ENCODE peak calls at places on chromosome 22, in nine cellular contexts. P is pancreas; O is neuronal stem cell; S is colonic mucosa; L is CD4-positive, CD25-positive, alpha-beta regulatory T cell; J is lower lobe of right lung; T is psoas muscle; V is HCT116; K is H1. E is an unnamed sample. For H3K36me3, the result is how much of the 10 kb centered on the place peaks cover.

GRCh38 chr22:45271667-45272188 is 13.0 kb upstream of the UPK3A start:
- DNase-seq in T (peak), L (no peak), K (no peak), P (no peak), V (no peak), O (no peak), S (no peak), J (no peak), E (no peak)

GRCh38 chr22:10961043-10961860 is 4566.7 kb upstream of the OR11H1 start:
- DNase-seq in K (no peak), L (no peak), S (no peak), T (peak), V (no peak), P (no peak), J (peak), O (no peak), E (no peak)

GRCh38 chr22:46193898-46194310 is 43.6 kb downstream of the PPARA start:
- DNase-seq in T (no peak), V (no peak), L (no peak), O (no peak), S (peak), J (no peak), P (no peak), K (no peak), E (no peak)

GRCh38 chr22:20000246-20001081 is 16.2 kb downstream of the ARVCF start:
- DNase-seq in T (peak), V (no peak), L (no peak), K (no peak), O (no peak), P (no peak), J (no peak), S (no peak), E (no peak)

GRCh38 chr22:43159484-43160178 is 8.3 kb downstream of the TSPO start:
- DNase-seq in K (peak), O (no peak), T (peak), L (no peak), P (no peak), S (peak), V (no peak), J (no peak), E (no peak)

GRCh38 chr22:50733521-50734342 is 4.3 kb upstream of the ACR start:
- DNase-seq in K (peak), V (no peak), P (peak), T (peak), L (no peak), O (no peak), S (no peak), J (peak), E (no peak)

GRCh38 chr22:24450600-24450999 is 23.2 kb downstream of the ADORA2A start:
- DNase-seq in J (no peak), S (no peak), T (no peak), L (no peak), O (no peak), P (no peak), K (no peak), V (no peak), E (no peak)

GRCh38 chr22:18085188-18085587 is 7.4 kb downstream of the PEX26 start:
- DNase-seq in O (no peak), V (no peak), P (no peak), S (peak), L (no peak), K (no peak), J (no peak), T (no peak), E (no peak)

GRCh38 chr22:23217171-23218052 is 37.1 kb downstream of the BCR start:
- DNase-seq in S (no peak), V (no peak), L (no peak), K (no peak), J (peak), T (no peak), O (no peak), P (no peak), E (no peak)

GRCh38 chr22:48396091-48396784 is 1431.4 kb downstream of the BRD1 start:
- DNase-seq in S (no peak), J (no peak), V (no peak), P (no peak), T (no peak), K (peak), O (no peak), L (no peak), E (no peak)

GRCh38 chr22:44915441-44915840 is 94.4 kb downstream of the PHF21B start:
- DNase-seq in V (no peak), T (no peak), K (no peak), J (peak), O (no peak), L (no peak), S (no peak), P (no peak), E (no peak)

GRCh38 chr22:19871845-19872778 is 17.4 kb upstream of the GNB1L start:
- DNase-seq in O (no peak), P (no peak), L (no peak), T (no peak), S (peak), V (no peak), J (peak), K (peak), E (no peak)

GRCh38 chr22:43616645-43617044 is 195.5 kb downstream of the EFCAB6 start:
- DNase-seq in P (no peak), K (no peak), S (peak), L (no peak), V (no peak), J (no peak), T (no peak), O (no peak), E (no peak)

GRCh38 chr22:48667289-48667688 is 1160.4 kb downstream of the BRD1 start:
- DNase-seq in J (no peak), P (no peak), L (no peak), T (peak), V (no peak), S (no peak), O (no peak), K (no peak), E (no peak)

GRCh38 chr22:28029201-28029948 is 110.3 kb upstream of the PITPNB start:
- DNase-seq in K (peak), J (peak), O (no peak), L (no peak), T (peak), P (peak), S (peak), V (no peak), E (no peak)

GRCh38 chr22:20137671-20138416 is 6.2 kb downstream of the ZDHHC8 start:
- DNase-seq in J (no peak), L (no peak), S (no peak), V (no peak), P (no peak), K (no peak), O (no peak), T (no peak), E (no peak)

GRCh38 chr22:47597041-47597440 is 834.6 kb downstream of the TBC1D22A start:
- DNase-seq in T (no peak), O (no peak), K (no peak), P (no peak), J (no peak), V (no peak), L (no peak), S (no peak), E (no peak)

GRCh38 chr22:26650722-26651421 is 6.5 kb upstream of the MIAT start:
- DNase-seq in P (no peak), V (no peak), O (no peak), T (no peak), J (no peak), L (no peak), K (no peak), S (no peak), E (no peak)

GRCh38 chr22:17831527-17832251 is 57.4 kb upstream of the BID start:
- DNase-seq in T (peak), S (peak), K (no peak), L (no peak), J (no peak), V (no peak), O (no peak), P (no peak), E (no peak)

GRCh38 chr22:36322602-36322915 is 65.2 kb downstream of the MYH9 start:
- DNase-seq in S (no peak), K (no peak), T (no peak), P (no peak), V (no peak), L (no peak), O (no peak), J (no peak), E (no peak)

GRCh38 chr22:36324414-36324813 is 63.4 kb downstream of the MYH9 start:
- DNase-seq in P (no peak), T (no peak), K (no peak), L (no peak), J (no peak), V (no peak), O (no peak), S (no peak), E (no peak)

GRCh38 chr22:36323182-36323854 is 64.4 kb downstream of the MYH9 start:
- DNase-seq in S (no peak), V (no peak), O (no peak), T (no peak), J (peak), P (no peak), L (no peak), K (no peak), E (no peak)

GRCh38 chr22:36325163-36326031 is 62.4 kb downstream of the MYH9 start:
- DNase-seq in P (no peak), S (peak), T (peak), O (no peak), L (no peak), V (no peak), K (no peak), J (peak), E (no peak)

DNA sequence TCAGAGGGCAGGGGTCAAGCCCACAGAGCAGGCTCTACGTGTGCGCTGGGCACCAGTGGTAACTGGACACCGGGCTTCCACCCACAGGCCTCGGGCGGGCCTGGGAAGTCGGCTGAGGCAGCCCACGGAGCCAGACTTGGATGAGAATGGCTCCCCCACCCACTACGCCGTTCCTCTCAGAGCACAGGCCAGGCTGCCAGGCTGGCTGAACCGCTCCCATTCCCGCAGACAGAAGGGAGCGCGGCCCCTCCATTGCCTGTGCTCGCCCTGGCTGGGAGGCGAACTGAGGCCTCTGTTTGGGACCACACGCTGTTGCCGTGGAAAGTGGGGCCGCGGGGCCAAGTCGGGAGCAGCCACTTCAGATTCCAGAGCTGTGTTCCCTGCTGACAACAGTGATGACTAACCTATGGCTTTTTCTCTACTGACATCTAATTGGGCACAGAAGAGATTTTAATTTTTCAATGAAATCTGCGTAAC is 63.9 kb downstream of the MYH9 start:
- DNase-seq in K (no peak), T (no peak), V (no peak), O (no peak), P (no peak), L (no peak), J (no peak), S (no peak), E (no peak)
- H3K27ac ChIP-seq in K (peak), T (peak), V (no peak), O (peak), P (peak), L (no peak), J (peak), S (peak), E (peak)

DNA sequence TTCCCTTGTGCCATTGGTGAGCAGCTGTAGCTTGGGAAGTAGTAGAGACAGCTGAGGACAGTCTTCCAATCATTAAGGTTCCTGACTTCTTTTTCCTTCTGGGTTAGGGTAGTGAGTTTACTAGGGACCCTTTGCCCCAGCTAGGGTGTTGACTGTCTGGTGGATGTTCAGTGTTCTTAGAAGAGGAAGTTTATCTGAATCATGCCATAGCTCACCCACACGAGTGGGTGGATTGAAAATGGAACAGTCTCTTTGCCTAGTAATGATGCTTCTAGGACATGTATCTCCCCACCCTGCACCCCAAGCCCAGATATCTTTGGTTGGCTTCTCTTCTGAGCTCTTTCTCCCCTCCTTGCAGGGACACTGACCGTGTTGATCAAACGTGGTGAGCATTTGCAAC is 57.2 kb upstream of the HORMAD2 start:
- DNase-seq in L (no peak), J (no peak), O (no peak), V (no peak), K (no peak), T (no peak), S (no peak), P (no peak), E (no peak)
- H3K36me3 ChIP-seq in L (half or more), J (half or more), O (half or more), V (under half), K (under half), T (under half), S (under half), P (under half), E (under half)

GRCh38 chr22:40463727-40464126 is 93.3 kb downstream of the SGSM3 start:
- DNase-seq in O (no peak), J (no peak), S (no peak), V (no peak), P (no peak), T (no peak), L (peak), K (no peak), E (no peak)

GRCh38 chr22:40466976-40467375 is 96.6 kb downstream of the SGSM3 start:
- DNase-seq in T (no peak), K (no peak), S (no peak), L (no peak), P (no peak), O (no peak), J (no peak), V (no peak), E (no peak)

GRCh38 chr22:40462195-40462988 is 92.0 kb downstream of the SGSM3 start:
- DNase-seq in O (no peak), V (no peak), J (no peak), S (no peak), K (no peak), T (no peak), P (no peak), L (no peak), E (no peak)

GRCh38 chr22:40463017-40463631 is 92.7 kb downstream of the SGSM3 start:
- DNase-seq in K (no peak), J (no peak), O (no peak), T (no peak), P (no peak), V (no peak), S (peak), L (peak), E (no peak)
- H3K4me3 ChIP-seq in K (no peak), J (peak), O (no peak), T (peak), P (no peak), V (no peak), S (peak), L (peak), E (no peak)

GRCh38 chr22:41305646-41306045 is 4.3 kb downstream of the ZC3H7B start:
- DNase-seq in O (no peak), T (peak), V (no peak), K (no peak), J (no peak), P (no peak), S (no peak), L (no peak), E (no peak)

GRCh38 chr22:41300661-41301060 is 664 bp upstream of the ZC3H7B start:
- DNase-seq in J (no peak), O (no peak), P (no peak), S (no peak), V (no peak), T (no peak), K (no peak), L (no peak), E (no peak)

GRCh38 chr22:41296826-41297667 is 4.3 kb upstream of the ZC3H7B start:
- DNase-seq in L (no peak), P (no peak), T (no peak), J (no peak), O (no peak), S (no peak), K (no peak), V (no peak), E (no peak)

GRCh38 chr22:41301085-41302015 is at the start of gene ZC3H7B:
- DNase-seq in S (peak), J (peak), T (peak), V (no peak), P (peak), K (peak), L (peak), O (peak), E (no peak)

DNA sequence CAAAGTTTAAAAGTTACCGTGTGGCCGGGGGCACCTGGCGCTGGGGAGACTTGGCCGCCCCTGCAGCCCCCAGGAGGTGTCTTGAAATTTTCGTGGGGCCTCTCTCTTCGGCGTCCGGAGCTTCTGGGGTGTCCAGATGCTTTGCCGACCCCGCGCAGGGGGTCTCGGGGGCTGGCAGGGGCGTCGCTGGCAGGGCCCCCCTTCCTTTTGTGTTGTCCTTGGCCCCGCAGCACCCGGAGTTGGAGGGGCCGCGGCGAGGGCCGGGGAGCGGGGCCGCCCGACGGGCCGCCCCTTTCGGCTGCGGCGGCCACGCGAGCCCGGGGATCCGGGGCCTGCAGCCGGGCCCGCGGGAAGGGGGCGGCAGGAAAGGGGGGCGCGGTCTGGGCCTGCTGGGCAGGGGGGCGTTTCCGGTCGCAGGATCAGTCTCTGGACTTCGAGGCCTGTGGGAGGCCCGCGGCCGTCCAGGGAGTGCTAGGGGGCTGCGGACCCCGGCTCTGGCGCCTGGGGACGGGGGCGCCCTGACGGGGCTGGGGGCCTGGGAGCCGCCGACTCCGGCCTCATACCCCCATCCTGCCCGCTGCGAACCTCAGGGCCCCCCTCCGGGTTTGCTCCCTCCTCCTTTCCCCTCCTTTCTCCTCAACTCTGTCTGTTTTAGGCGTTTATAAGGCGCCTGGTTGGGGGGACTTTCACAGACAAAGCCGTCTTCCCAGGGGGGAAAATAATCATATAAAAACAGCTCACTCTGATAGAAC is 867 bp downstream of the ZC3H7B start:
- DNase-seq in V (no peak), T (no peak), L (no peak), K (peak), P (no peak), O (peak), J (no peak), S (no peak), E (no peak)
- H3K27ac ChIP-seq in V (peak), T (peak), L (peak), K (no peak), P (peak), O (peak), J (peak), S (peak), E (peak)

DNA sequence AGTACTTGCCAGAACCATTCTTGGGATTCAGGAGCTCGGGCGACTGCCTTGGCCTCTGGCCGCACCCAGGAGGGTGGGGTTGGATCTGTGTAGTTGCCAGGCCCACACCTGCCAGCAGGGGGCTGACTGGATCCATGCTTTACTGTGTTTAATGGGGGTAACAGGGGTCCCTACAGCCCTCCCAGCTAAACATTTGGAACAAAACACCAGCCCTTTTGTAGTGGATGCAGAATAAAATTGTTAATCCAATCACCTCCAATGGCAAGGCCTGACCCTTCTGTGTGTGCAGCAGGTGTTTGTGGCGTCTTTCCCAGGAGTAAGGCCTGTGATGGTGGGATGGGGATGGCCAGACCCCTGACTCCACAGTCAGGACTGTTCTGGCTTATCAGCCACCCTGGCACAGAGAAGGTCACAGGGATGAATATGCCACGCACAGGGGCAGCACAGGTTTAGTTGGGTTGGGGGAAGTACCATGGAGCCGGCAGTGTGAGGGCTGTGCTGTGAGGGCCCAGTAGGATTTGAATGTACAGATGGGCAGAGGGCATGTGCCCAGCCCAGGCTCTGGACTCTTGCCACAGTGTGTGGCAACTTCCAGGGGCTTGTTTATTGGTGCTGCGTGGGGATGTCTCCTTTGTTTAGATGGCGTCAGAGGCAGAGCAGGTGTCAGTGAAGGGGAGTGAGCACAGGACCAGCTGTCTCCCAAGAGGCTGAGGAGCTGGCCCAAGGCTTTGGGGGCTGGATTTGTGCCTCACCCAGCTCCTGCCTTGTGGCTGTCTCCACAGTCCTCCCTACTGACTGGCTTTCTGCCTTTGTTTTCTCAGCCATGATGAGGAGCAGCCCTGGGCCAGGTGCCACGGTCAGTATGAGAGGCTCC is 22.2 kb downstream of the SUN2 start:
- DNase-seq in O (no peak), V (no peak), S (peak), T (peak), K (peak), J (no peak), L (no peak), P (peak), E (no peak)
- H3K36me3 ChIP-seq in O (half or more), V (under half), S (under half), T (under half), K (under half), J (half or more), L (half or more), P (under half), E (under half)

GRCh38 chr22:33923033-33923432 is 2.8 kb upstream of the LARGE1 start:
- DNase-seq in O (no peak), S (no peak), T (no peak), J (no peak), K (no peak), V (no peak), P (no peak), L (no peak), E (no peak)
- H3K4me3 ChIP-seq in O (no peak), S (peak), T (peak), J (peak), K (peak), V (no peak), P (no peak), L (peak), E (no peak)